ENCODE peak calls at places on chromosomes 4 and X, in nine cellular contexts. K is mammary epithelial cell, Z is A549, M is pancreas, E is neuronal stem cell, A is ovary, L is lower lobe of right lung, Y is fibroblast of lung, C is coronary artery. U is an unnamed sample.

GRCh38 chr4:154332681-154333421 is 158.7 kb downstream of the DCHS2 start:
- DNase-seq in K (no peak), Z (peak), M (no peak), E (no peak), A (peak), L (peak), Y (peak), C (no peak), U (no peak)

GRCh38 chr4:16197842-16198241 is 28.4 kb downstream of the TAPT1 start:
- DNase-seq in K (no peak), Z (no peak), M (no peak), E (no peak), A (no peak), L (no peak), Y (no peak), C (no peak), U (no peak)

GRCh38 chr4:159435561-159436023 is 332.7 kb downstream of the RAPGEF2 start:
- DNase-seq in K (peak), Z (no peak), M (no peak), E (no peak), A (no peak), L (no peak), Y (no peak), C (no peak), U (no peak)

GRCh38 chrX:50204364-50204899 is at the start of gene CCNB3:
- DNase-seq in K (peak), Z (peak), M (peak), E (peak), A (peak), L (peak), Y (peak), C (no peak), U (peak)

GRCh38 chr4:24102621-24103020 is 212.8 kb upstream of the PPARGC1A start:
- DNase-seq in K (no peak), Z (no peak), M (no peak), E (no peak), A (no peak), L (no peak), Y (no peak), C (no peak), U (no peak)

GRCh38 chrX:148135738-148136137 is 154.6 kb downstream of the FMR1NB start:
- DNase-seq in K (peak), Z (no peak), M (no peak), E (no peak), A (no peak), L (no peak), Y (peak), C (no peak), U (no peak)

GRCh38 chr4:25246680-25247611 is 13.1 kb downstream of the PI4K2B start:
- DNase-seq in K (no peak), Z (no peak), M (no peak), E (no peak), A (no peak), L (no peak), Y (no peak), C (no peak), U (no peak)

GRCh38 chr4:175051974-175052373 is 133.8 kb downstream of the ADAM29 start:
- DNase-seq in K (no peak), Z (no peak), M (no peak), E (no peak), A (no peak), L (no peak), Y (no peak), C (no peak), U (no peak)

GRCh38 chr4:119135721-119136121 is at the start of gene MYOZ2:
- DNase-seq in K (peak), Z (no peak), M (no peak), E (no peak), A (no peak), L (no peak), Y (no peak), C (no peak), U (no peak)

GRCh38 chr4:96175871-96176270 is 336.0 kb downstream of the PDHA2 start:
- DNase-seq in K (peak), Z (no peak), M (no peak), E (no peak), A (no peak), L (no peak), Y (no peak), C (no peak), U (no peak)

GRCh38 chr4:6188687-6189305 is 11.6 kb downstream of the JAKMIP1 start:
- DNase-seq in K (no peak), Z (no peak), M (no peak), E (no peak), A (no peak), L (no peak), Y (no peak), C (no peak), U (peak)

GRCh38 chrX:20091499-20091898 is 25.2 kb downstream of the MAP7D2 start:
- DNase-seq in K (peak), Z (no peak), M (no peak), E (no peak), A (no peak), L (no peak), Y (no peak), C (no peak), U (no peak)

GRCh38 chr4:18917689-18918088 is 896.1 kb upstream of the LCORL start:
- DNase-seq in K (peak), Z (no peak), M (no peak), E (no peak), A (no peak), L (no peak), Y (peak), C (no peak), U (no peak)

GRCh38 chrX:109707322-109707721 is 25.7 kb downstream of the ACSL4 start:
- DNase-seq in K (no peak), Z (no peak), M (no peak), E (no peak), A (no peak), L (no peak), Y (no peak), C (no peak), U (no peak)

GRCh38 chr4:58515206-58515605 is 1405.0 kb upstream of the IGFBP7 start:
- DNase-seq in K (no peak), Z (no peak), M (no peak), E (peak), A (no peak), L (no peak), Y (no peak), C (no peak), U (no peak)

GRCh38 chr4:3368334-3368733 is 73.4 kb upstream of the HGFAC start:
- DNase-seq in K (no peak), Z (no peak), M (no peak), E (no peak), A (no peak), L (no peak), Y (no peak), C (no peak), U (no peak)

GRCh38 chrX:7233632-7234406 is 85.9 kb upstream of the PUDP start:
- DNase-seq in K (no peak), Z (no peak), M (no peak), E (no peak), A (no peak), L (no peak), Y (no peak), C (no peak), U (no peak)

GRCh38 chrX:49995021-49995731 is 72.8 kb downstream of the CLCN5 start:
- DNase-seq in K (peak), Z (peak), M (no peak), E (no peak), A (no peak), L (no peak), Y (peak), C (no peak), U (no peak)

GRCh38 chrX:71626576-71626975 is 8.3 kb upstream of the CXCR3 start:
- DNase-seq in K (no peak), Z (no peak), M (no peak), E (no peak), A (no peak), L (peak), Y (no peak), C (no peak), U (no peak)

GRCh38 chr4:152975615-152976465 is 39.7 kb downstream of the FHDC1 start:
- DNase-seq in K (no peak), Z (no peak), M (no peak), E (no peak), A (no peak), L (no peak), Y (no peak), C (no peak), U (no peak)

GRCh38 chrX:45258741-45259402 is 58.2 kb upstream of the DIPK2B start:
- DNase-seq in K (no peak), Z (no peak), M (no peak), E (no peak), A (no peak), L (no peak), Y (no peak), C (no peak), U (no peak)

GRCh38 chrX:114675365-114675764 is 91.5 kb downstream of the HTR2C start:
- DNase-seq in K (no peak), Z (no peak), M (no peak), E (no peak), A (no peak), L (no peak), Y (peak), C (no peak), U (no peak)

GRCh38 chrX:71998836-71999509 is 88.3 kb downstream of the NHSL2 start:
- DNase-seq in K (no peak), Z (peak), M (no peak), E (no peak), A (peak), L (no peak), Y (peak), C (peak), U (no peak)

GRCh38 chr4:109079731-109080130 is 222.7 kb downstream of the COL25A1 start:
- DNase-seq in K (no peak), Z (no peak), M (no peak), E (no peak), A (no peak), L (no peak), Y (no peak), C (no peak), U (no peak)

GRCh38 chrX:117743469-117744251 is 372.9 kb downstream of the KLHL13 start:
- DNase-seq in K (peak), Z (peak), M (peak), E (no peak), A (no peak), L (no peak), Y (no peak), C (no peak), U (no peak)

GRCh38 chr4:143405197-143405730 is 68.6 kb downstream of the GAB1 start:
- DNase-seq in K (no peak), Z (no peak), M (no peak), E (no peak), A (no peak), L (no peak), Y (no peak), C (no peak), U (no peak)

GRCh38 chrX:68504237-68504636 is 5.4 kb downstream of the YIPF6 start:
- DNase-seq in K (peak), Z (peak), M (no peak), E (no peak), A (no peak), L (no peak), Y (peak), C (no peak), U (no peak)

GRCh38 chrX:149504226-149504914 is 736 bp downstream of the IDS start:
- DNase-seq in K (no peak), Z (peak), M (no peak), E (no peak), A (peak), L (peak), Y (no peak), C (no peak), U (no peak)

GRCh38 chr4:83093060-83093640 is 21.4 kb downstream of the PLAC8 start:
- DNase-seq in K (no peak), Z (no peak), M (no peak), E (no peak), A (no peak), L (no peak), Y (no peak), C (no peak), U (no peak)

GRCh38 chr4:83096397-83096796 is 18.1 kb downstream of the PLAC8 start:
- DNase-seq in K (no peak), Z (no peak), M (no peak), E (no peak), A (no peak), L (no peak), Y (no peak), C (no peak), U (no peak)
- H3K27ac ChIP-seq in K (no peak), Z (no peak), M (no peak), E (no peak), A (no peak), L (no peak), Y (no peak), C (no peak), U (no peak)

DNA sequence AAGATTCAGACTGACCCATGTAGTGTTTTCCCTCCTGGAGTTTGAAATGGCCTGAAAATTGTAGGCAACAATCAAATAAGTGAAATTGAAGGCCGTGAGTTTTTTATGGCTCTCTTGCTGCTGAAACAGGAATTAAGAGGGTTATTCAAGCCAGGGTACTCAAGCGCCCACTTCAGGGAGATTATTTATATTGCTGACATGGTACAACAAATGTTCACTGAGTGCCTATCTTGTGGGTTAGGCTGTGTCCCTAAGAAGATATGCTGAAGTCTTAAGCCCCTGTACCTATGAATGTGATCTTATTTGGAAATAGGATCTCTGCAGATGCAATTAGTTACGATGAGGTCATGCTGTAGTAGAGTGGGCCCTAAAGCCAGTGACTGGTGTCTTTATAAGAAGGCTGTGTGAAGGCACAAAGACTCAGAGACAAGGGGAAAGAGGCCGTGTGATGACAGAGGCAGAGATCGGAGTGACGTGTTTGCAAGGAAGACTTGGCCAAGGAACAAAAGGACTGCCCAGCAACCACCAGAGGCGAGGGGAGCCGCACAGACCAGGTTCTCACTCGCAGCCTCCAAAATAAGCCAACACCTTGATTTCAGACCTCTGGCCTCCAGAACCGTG is 72.9 kb downstream of the MED28 start:
- DNase-seq in K (no peak), Z (no peak), M (no peak), E (no peak), A (no peak), L (no peak), Y (no peak), C (no peak), U (no peak)
- H3K27ac ChIP-seq in K (no peak), Z (no peak), M (no peak), E (peak), A (no peak), L (no peak), Y (no peak), C (no peak), U (no peak)

GRCh38 chr4:148124512-148124911 is 317.7 kb downstream of the NR3C2 start:
- DNase-seq in K (no peak), Z (no peak), M (no peak), E (no peak), A (no peak), L (no peak), Y (peak), C (no peak), U (no peak)

DNA sequence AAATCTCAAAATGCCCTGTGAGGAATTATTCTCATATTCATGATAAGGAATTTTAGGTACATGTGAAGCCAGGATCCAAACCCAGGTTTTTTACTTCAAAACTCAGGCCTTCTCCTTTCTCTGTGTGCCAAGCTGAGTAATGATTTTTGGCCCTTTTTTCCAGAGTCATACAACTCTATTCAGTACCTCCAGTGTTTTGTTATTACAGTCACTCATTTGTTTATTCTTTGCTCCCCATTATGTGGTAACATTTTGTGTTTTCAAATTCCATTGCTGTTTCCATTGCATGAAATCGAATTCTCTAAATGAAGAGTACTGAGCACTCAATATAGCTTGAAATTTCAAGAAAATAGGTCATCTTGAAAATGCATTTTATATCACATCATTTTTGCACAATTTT is 315.4 kb downstream of the NR3C2 start:
- DNase-seq in K (no peak), Z (no peak), M (no peak), E (no peak), A (no peak), L (no peak), Y (peak), C (no peak), U (no peak)
- H3K27ac ChIP-seq in K (no peak), Z (no peak), M (no peak), E (no peak), A (no peak), L (no peak), Y (no peak), C (no peak), U (no peak)

GRCh38 chr4:86508436-86508835 is 85.7 kb upstream of the PTPN13 start:
- DNase-seq in K (no peak), Z (no peak), M (no peak), E (no peak), A (no peak), L (no peak), Y (peak), C (no peak), U (no peak)
- H3K27ac ChIP-seq in K (no peak), Z (peak), M (no peak), E (no peak), A (peak), L (peak), Y (peak), C (no peak), U (no peak)

DNA sequence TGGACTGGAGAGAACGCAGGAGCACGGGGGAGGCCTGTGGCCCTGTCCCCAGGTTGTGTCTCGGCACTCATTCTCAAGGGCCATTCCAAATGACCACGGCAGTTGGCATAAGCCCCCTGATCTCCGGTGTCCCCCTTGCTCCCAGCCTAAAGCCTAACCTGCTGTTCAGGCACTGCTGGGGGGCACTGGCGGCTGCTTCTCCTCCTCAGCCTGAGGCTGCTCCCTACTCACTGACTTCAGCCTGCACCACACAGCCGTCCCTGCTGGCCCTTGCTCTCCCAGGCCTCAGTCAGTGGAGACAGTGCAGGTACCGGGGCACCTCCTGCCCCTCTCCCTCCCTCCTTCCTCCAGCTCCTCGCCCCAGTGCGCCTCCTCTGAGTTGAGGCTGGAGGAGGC is 64.8 kb downstream of the CPZ start:
- DNase-seq in K (no peak), Z (no peak), M (no peak), E (no peak), A (no peak), L (no peak), Y (no peak), C (no peak), U (no peak)
- H3K27ac ChIP-seq in K (no peak), Z (no peak), M (no peak), E (no peak), A (no peak), L (no peak), Y (no peak), C (no peak), U (no peak)

DNA sequence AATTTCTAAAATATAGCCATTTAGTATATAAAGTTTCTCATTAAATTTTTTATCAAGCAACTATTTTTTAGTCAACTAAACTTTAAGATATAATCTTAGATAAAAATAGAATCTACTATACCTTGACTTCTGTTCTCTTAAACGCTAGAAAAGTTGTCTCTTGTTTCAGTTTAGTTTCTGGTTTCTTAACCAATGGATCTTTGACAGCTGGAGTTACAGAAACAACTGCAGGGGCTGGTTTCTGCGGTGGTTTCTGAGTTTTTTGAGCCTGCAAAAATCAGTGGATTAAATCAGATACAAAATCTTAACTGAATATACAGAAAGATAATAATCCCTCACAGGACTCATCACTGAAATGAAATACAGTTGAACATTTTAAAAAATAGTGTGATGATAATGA is 21.9 kb downstream of the INTS12 start:
- DNase-seq in K (no peak), Z (no peak), M (no peak), E (no peak), A (no peak), L (no peak), Y (no peak), C (no peak), U (no peak)
- H3K27ac ChIP-seq in K (no peak), Z (no peak), M (no peak), E (no peak), A (no peak), L (no peak), Y (no peak), C (no peak), U (no peak)

DNA sequence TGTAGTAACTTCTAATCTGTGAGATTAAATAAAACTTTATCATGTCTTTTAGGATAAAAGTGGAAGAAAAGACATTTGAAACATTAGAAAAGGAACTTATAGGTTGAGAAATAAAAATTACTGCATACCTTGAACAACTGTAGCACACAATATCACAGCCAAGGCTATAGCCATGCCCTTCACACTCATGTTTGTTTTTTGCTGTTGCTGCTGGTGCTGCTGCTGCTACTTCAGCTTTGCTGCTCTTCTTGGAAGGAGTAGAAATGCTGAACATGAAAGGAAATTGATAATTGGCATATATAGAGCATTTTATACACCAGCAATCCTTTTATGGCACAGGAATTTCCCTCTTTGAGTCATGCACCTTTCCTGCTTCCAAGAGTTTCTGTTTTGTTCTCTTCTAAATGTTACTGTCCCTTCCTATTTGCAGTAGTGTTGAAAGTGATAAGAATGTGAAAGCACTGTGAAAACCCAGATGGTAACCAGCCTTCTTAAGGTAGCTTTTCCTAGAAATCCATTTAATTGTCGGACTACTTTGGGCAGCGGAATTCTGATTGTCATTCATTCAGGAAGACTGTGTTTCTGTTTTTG is at the start of gene CXCL11:
- DNase-seq in K (peak), Z (no peak), M (no peak), E (no peak), A (no peak), L (no peak), Y (no peak), C (no peak), U (no peak)
- H3K27ac ChIP-seq in K (no peak), Z (no peak), M (peak), E (no peak), A (no peak), L (no peak), Y (no peak), C (no peak), U (no peak)

GRCh38 chr4:43066415-43066814 is 173.9 kb downstream of the GRXCR1 start:
- DNase-seq in K (peak), Z (no peak), M (no peak), E (no peak), A (no peak), L (no peak), Y (no peak), C (no peak), U (no peak)
- H3K27ac ChIP-seq in K (no peak), Z (no peak), M (no peak), E (no peak), A (no peak), L (no peak), Y (no peak), C (no peak), U (no peak)

GRCh38 chrX:150577174-150577573 is 8.8 kb downstream of the MTM1 start:
- DNase-seq in K (no peak), Z (peak), M (no peak), E (no peak), A (no peak), L (no peak), Y (no peak), C (no peak), U (no peak)
- H3K27ac ChIP-seq in K (no peak), Z (no peak), M (no peak), E (no peak), A (no peak), L (no peak), Y (no peak), C (no peak), U (no peak)

GRCh38 chrX:38206542-38206941 is 14.1 kb downstream of the SRPX start:
- DNase-seq in K (no peak), Z (no peak), M (no peak), E (no peak), A (no peak), L (no peak), Y (no peak), C (no peak), U (no peak)
- H3K27ac ChIP-seq in K (no peak), Z (no peak), M (no peak), E (no peak), A (no peak), L (no peak), Y (no peak), C (no peak), U (no peak)